ENCODE peak calls at places on chromosomes 2 and 18, in four cellular contexts. K is Panc1, W is tibial nerve, Z is pancreas. J is an unnamed sample.

GRCh38 chr2:226740039-226740648 is 59.5 kb downstream of the IRS1 start:
- DNase-seq in K (no peak), W (no peak), Z (no peak), J (no peak)

GRCh38 chr2:180015951-180016709 is 9.0 kb upstream of the CWC22 start:
- DNase-seq in K (no peak), W (no peak), Z (no peak), J (no peak)

GRCh38 chr2:25322313-25322712 is 19.4 kb downstream of the DNMT3A start:
- DNase-seq in K (no peak), W (no peak), Z (no peak), J (no peak)

GRCh38 chr18:6056171-6056932 is 161.0 kb upstream of the TMEM200C start:
- DNase-seq in K (peak; percentile 0), W (no peak), Z (no peak), J (no peak)

GRCh38 chr2:3959372-3959771 is 256.0 kb downstream of the DCDC2C start:
- DNase-seq in K (peak; percentile 17), W (no peak), Z (no peak), J (no peak)

GRCh38 chr18:2515408-2515807 is 55.9 kb downstream of the METTL4 start:
- DNase-seq in K (no peak), W (no peak), Z (no peak), J (no peak)

GRCh38 chr2:9356336-9356735 is 67.0 kb downstream of the ITGB1BP1 start:
- DNase-seq in K (no peak), W (no peak), Z (no peak), J (no peak)

GRCh38 chr18:5630057-5630765 is 86.4 kb upstream of the EPB41L3 start:
- DNase-seq in K (no peak), W (peak; percentile 51), Z (peak; percentile 81), J (peak; percentile 14)

GRCh38 chr2:45814951-45815621 is 163.6 kb downstream of the PRKCE start:
- DNase-seq in K (no peak), W (no peak), Z (no peak), J (no peak)

GRCh38 chr2:156435392-156435724 is 821 bp upstream of the GPD2 start:
- DNase-seq in K (no peak), W (peak; percentile 17), Z (no peak), J (no peak)

GRCh38 chr2:161990741-161991140 is 83.3 kb downstream of the DPP4 start:
- DNase-seq in K (no peak), W (no peak), Z (no peak), J (no peak)

GRCh38 chr2:174059178-174059874 is 94.2 kb upstream of the SP3 start:
- DNase-seq in K (no peak), W (no peak), Z (no peak), J (no peak)

GRCh38 chr2:101124684-101125366 is 26.4 kb downstream of the TBC1D8 start:
- DNase-seq in K (peak; percentile 98), W (peak; percentile 69), Z (peak; percentile 50), J (peak; percentile 84)

GRCh38 chr2:177549171-177549570 is 156.6 kb downstream of the AGPS start:
- DNase-seq in K (no peak), W (no peak), Z (no peak), J (no peak)

GRCh38 chr2:65031341-65032015 is 24.7 kb upstream of the CEP68 start:
- DNase-seq in K (no peak), W (no peak), Z (peak; percentile 50), J (no peak)

GRCh38 chr18:524496-524895 is 24.0 kb upstream of the COLEC12 start:
- DNase-seq in K (no peak), W (no peak), Z (no peak), J (no peak)

GRCh38 chr2:172208881-172209325 is 106.2 kb upstream of the DLX2 start:
- DNase-seq in K (no peak), W (no peak), Z (no peak), J (no peak)

DNA sequence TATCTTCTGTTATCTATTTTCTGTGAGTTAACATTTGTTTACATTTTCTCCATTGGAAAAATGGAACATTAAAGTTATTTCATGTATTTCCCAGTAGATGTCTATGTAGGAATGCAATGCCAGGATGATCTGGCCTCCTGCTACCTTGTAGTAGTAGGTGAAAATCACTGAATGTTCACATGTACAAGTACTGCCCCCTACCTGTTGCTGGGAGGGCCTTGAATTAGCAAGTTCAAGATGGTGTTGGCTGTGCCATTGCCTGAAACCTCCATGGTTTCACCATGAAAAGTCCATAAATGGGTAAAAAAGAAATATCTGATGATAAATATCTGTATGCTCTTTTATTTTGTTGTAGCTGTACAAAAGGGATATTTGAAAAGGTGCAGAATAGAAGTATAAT is 30.7 kb downstream of the XRCC5 start:
- DNase-seq in K (no peak), W (no peak), Z (no peak), J (no peak)
- H3K36me3 ChIP-seq in K (peaks cover 80% of the 10 kb centered on the region), W (peaks cover 99% of the 10 kb centered on the region), Z (peaks cover 77% of the 10 kb centered on the region), J (no peaks in the 10 kb centered on the region)

DNA sequence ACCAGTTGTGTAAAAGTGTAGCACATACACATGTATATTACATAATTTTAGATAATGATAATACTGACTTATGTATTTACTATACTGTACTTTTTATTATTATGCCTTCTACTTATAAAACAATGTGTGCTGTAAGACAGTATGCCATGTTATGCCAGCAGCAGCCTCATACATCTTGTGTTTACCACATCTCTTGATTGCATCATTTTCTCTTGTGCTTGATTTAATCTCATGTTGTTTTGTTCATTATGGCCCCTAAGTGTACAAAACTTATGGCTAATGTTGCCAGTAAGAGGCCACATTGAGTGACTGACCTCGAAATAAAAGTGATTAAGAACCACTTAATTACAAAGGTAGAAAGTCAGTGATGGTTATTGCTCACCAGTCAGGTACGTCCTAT is 128.0 kb upstream of the SP5 start:
- DNase-seq in K (no peak), W (no peak), Z (no peak), J (no peak)
- H3K9me3 ChIP-seq in K (no peaks in the 10 kb centered on the region), W (no peaks in the 10 kb centered on the region), Z (no peaks in the 10 kb centered on the region), J (no peaks in the 10 kb centered on the region)

DNA sequence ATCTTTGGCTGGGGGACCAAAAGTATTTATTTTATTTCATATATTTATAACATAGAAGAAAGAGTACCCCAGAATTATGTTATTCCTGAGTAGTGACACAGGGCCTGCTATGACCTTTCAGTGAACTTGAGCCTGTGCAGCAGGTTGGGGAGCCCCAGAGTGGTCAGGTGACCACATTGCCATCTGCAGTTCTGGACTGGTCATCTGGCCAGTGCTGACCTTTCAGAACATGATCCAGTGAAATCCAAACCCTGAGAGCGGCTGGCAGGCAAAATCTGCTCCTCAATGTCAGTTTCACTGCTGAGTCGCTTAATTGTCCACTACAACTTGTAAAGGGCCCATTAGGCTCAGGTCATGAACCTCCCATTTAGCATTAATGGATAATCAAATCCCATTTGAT is 336.7 kb upstream of the KCNH7 start:
- DNase-seq in K (no peak), W (no peak), Z (no peak), J (no peak)
- H3K36me3 ChIP-seq in K (no peaks in the 10 kb centered on the region), W (no peaks in the 10 kb centered on the region), Z (no peaks in the 10 kb centered on the region), J (no peaks in the 10 kb centered on the region)

DNA sequence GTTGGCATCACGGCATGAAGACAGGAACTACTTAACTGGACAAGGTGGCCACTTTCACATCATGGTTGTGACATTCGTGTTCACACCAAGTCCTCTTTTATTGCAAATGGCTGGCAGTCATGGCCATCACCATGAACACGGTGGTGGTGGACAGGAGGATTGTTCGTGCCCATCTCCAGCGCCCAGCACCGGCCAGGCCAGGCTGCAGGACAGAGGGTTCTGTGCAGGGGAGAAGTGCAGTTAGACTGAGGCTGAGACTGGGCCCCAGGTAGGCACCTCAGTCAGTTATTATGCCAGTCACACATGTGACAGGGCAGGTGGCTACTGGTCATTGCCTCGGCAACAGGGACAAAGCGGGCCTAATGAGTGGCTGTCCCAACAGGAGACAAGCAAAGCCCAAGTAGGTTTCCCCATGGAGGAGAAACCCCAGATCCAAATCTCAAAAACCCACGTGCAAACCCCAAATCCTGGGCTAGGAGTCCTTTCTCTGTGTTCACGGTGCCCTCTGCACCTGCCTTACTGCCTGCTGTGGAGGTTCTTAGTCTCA is 468.1 kb upstream of the MYT1L start:
- DNase-seq in K (no peak), W (no peak), Z (no peak), J (no peak)
- H3K9me3 ChIP-seq in K (no peaks in the 10 kb centered on the region), W (peaks cover 20% of the 10 kb centered on the region), Z (no peaks in the 10 kb centered on the region), J (no peaks in the 10 kb centered on the region)

DNA sequence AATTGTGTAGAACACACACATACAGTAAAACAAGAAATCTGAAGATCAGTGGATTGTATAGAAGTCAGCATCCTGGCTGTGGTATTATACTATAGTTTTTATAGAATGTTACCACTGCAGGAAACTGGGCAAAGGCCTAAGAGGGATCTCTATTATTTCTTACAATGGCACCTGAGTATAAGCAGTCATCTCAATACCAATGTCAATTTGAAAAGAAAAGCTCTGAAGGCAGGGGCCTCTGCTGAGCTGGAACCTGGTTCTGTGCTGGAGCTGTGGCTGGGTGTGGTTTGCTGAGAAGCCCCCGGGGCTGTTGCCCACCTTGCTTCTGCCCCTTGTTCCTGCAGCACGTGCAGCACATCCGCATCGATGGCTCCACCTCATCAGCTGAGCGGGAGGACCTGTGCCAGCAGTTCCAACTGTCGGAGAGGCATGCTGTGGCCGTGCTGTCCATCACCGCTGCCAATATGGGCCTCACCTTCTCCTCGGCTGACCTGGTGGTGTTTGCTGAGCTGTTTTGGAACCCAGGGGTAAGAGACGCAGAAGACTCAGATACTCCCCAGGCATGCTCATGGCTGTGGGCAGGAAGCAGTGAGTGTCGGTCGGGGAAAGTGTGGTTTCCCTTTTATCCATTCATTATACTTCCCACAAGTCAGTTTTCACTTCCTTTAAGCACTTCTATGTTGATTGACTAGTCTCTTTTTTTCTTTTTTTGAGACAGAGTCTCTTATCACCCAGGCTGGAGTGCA is 23.5 kb upstream of the RPL37A start:
- DNase-seq in K (no peak), W (no peak), Z (no peak), J (no peak)
- H3K36me3 ChIP-seq in K (peaks cover 6% of the 10 kb centered on the region), W (peaks cover 70% of the 10 kb centered on the region), Z (peaks cover 19% of the 10 kb centered on the region), J (no peaks in the 10 kb centered on the region)

DNA sequence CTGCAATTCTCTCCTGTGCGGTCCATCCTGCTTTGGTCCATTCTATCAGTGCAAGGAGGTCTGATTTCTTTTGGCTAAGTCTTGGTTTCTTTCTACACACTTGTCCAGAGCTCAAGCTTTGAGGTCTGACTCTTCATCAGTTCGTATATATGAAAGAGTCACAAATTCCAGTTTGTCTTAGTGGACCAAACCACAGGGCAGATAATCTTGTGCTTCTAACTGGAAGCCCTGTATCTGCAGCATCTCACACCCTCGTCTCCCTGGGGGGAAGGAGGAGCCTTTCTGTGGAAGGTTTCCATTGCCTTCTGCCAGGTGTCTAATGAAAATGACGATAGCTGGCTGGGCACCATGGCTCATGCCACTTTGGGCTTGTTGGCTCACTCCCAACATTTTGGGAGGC is 148.5 kb downstream of the SPP2 start:
- DNase-seq in K (no peak), W (no peak), Z (no peak), J (no peak)
- H3K9me3 ChIP-seq in K (peaks cover 11% of the 10 kb centered on the region), W (no peaks in the 10 kb centered on the region), Z (no peaks in the 10 kb centered on the region), J (no peaks in the 10 kb centered on the region)

DNA sequence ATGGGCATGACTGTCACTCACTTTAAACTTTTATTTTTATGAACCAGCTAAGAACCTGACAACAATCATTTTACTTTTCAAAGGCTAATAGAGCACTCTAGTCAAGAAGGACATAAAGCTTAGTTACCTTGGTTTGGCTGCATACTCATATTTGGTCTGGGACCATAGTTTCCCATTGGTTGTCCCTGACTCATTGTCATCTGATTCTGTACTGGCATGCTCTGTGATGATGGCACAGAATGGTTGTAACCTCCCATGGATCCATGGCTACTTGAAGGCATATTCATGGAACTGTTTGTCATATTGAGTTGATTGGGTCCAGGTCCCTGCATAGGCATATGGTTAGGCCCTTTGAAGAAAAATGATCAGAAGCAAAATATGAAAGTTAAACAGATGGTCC is 37.9 kb downstream of the SS18 start:
- DNase-seq in K (no peak), W (no peak), Z (no peak), J (no peak)
- H3K36me3 ChIP-seq in K (peaks cover 39% of the 10 kb centered on the region), W (peaks cover 68% of the 10 kb centered on the region), Z (no peaks in the 10 kb centered on the region), J (no peaks in the 10 kb centered on the region)

GRCh38 chr18:73004260-73004659 is 136.5 kb upstream of the NETO1 start:
- DNase-seq in K (no peak), W (no peak), Z (no peak), J (no peak)
- H3K9me3 ChIP-seq in K (no peaks in the 10 kb centered on the region), W (no peaks in the 10 kb centered on the region), Z (no peaks in the 10 kb centered on the region), J (no peaks in the 10 kb centered on the region)

GRCh38 chr2:42296226-42296625 is 64.8 kb downstream of the COX7A2L start:
- DNase-seq in K (no peak), W (no peak), Z (no peak), J (no peak)
- H3K36me3 ChIP-seq in K (peaks cover 50% of the 10 kb centered on the region), W (peaks cover 58% of the 10 kb centered on the region), Z (peaks cover 16% of the 10 kb centered on the region), J (no peaks in the 10 kb centered on the region)